ENCODE peak calls at places on chromosomes 13 and 19, in five cellular contexts. H, S, C, U and W are unnamed samples.

GRCh38 chr13:26895081-26895807 is 134.7 kb upstream of the GPR12 start:
- DNase-seq in U (no peak), S (peak), C (no peak), H (no peak), W (no peak)

GRCh38 chr13:68056816-68057710 is 826.9 kb upstream of the PCDH9 start:
- DNase-seq in S (peak), H (peak), C (peak), U (no peak), W (peak)

GRCh38 chr13:38921081-38921480 is 69.5 kb downstream of the STOML3 start:
- DNase-seq in U (no peak), C (no peak), H (no peak), S (no peak), W (no peak)

GRCh38 chr13:48873598-48873997 is 102.1 kb upstream of the FNDC3A start:
- DNase-seq in S (peak), C (no peak), U (peak), H (no peak), W (no peak)

GRCh38 chr13:74200081-74200480 is 65.9 kb upstream of the KLF12 start:
- DNase-seq in S (peak), C (no peak), U (no peak), H (peak), W (no peak)

GRCh38 chr13:94154362-94154761 is 325.1 kb downstream of the DCT start:
- DNase-seq in S (no peak), H (no peak), U (no peak), C (no peak), W (peak)

GRCh38 chr13:35714096-35714495 is 237.6 kb upstream of the MAB21L1 start:
- DNase-seq in C (no peak), U (no peak), H (no peak), S (no peak), W (no peak)

GRCh38 chr19:30158067-30158892 is 213.9 kb upstream of the ZNF536 start:
- DNase-seq in S (no peak), C (no peak), U (no peak), H (no peak), W (no peak)

GRCh38 chr19:16877581-16877980 is 11.2 kb upstream of the F2RL3 start:
- DNase-seq in U (no peak), C (no peak), H (no peak), S (no peak), W (no peak)

GRCh38 chr13:45402641-45403040 is 15.5 kb downstream of the SLC25A30 start:
- DNase-seq in C (no peak), S (no peak), U (no peak), H (no peak), W (no peak)

GRCh38 chr19:39917561-39918182 is 16.8 kb downstream of the FCGBP start:
- DNase-seq in S (no peak), H (no peak), C (no peak), U (no peak), W (no peak)

GRCh38 chr13:80695841-80696240 is 354.9 kb upstream of the SPRY2 start:
- DNase-seq in S (no peak), U (no peak), C (no peak), H (no peak), W (no peak)

GRCh38 chr13:34458756-34459462 is 483.2 kb upstream of the NBEA start:
- DNase-seq in C (no peak), S (no peak), H (no peak), U (no peak), W (no peak)

GRCh38 chr19:821976-822773 is 420 bp upstream of the PLPPR3 start:
- DNase-seq in H (no peak), S (no peak), C (no peak), U (no peak), W (no peak)

GRCh38 chr13:86591862-86592261 is 792.6 kb upstream of the SLITRK6 start:
- DNase-seq in U (no peak), S (peak), C (no peak), H (no peak), W (no peak)

GRCh38 chr19:1420590-1420989 is 13.2 kb downstream of the DAZAP1 start:
- DNase-seq in S (no peak), H (no peak), U (no peak), C (no peak), W (no peak)

GRCh38 chr13:113369189-113369588 is 5.3 kb upstream of the GRTP1 start:
- DNase-seq in S (no peak), C (no peak), U (no peak), H (no peak), W (no peak)

GRCh38 chr19:53864308-53864836 is 3.3 kb upstream of the MYADM start:
- DNase-seq in U (no peak), S (no peak), C (no peak), H (no peak), W (no peak)

GRCh38 chr19:34676697-34677385 is at the start of gene SCGB2B2:
- DNase-seq in U (no peak), S (peak), H (no peak), C (no peak), W (peak)

GRCh38 chr13:20359335-20359734 is 127.2 kb upstream of the GJB6 start:
- DNase-seq in H (peak), C (no peak), S (peak), U (peak), W (peak)

GRCh38 chr19:45075215-45076028 is 856 bp downstream of the ZNF296 start:
- DNase-seq in C (peak), U (no peak), H (no peak), S (no peak), W (no peak)

GRCh38 chr13:103371271-103371670 is 305.1 kb upstream of the SLC10A2 start:
- DNase-seq in S (no peak), C (no peak), H (peak), U (no peak), W (no peak)

GRCh38 chr19:33355535-33355934 is 18.0 kb upstream of the CEBPG start:
- DNase-seq in S (no peak), H (no peak), C (no peak), U (no peak), W (no peak)

GRCh38 chr19:20038358-20039202 is 725 bp downstream of the ZNF682 start:
- DNase-seq in C (no peak), S (no peak), H (no peak), U (no peak), W (no peak)

GRCh38 chr19:33868821-33869412 is 72.2 kb downstream of the KCTD15 start:
- DNase-seq in S (no peak), H (no peak), U (no peak), C (no peak), W (no peak)

GRCh38 chr13:28459911-28460310 is 35.0 kb downstream of the FLT1 start:
- DNase-seq in C (no peak), U (no peak), H (no peak), S (no peak), W (no peak)

GRCh38 chr13:29704648-29705047 is 109.2 kb upstream of the SLC7A1 start:
- DNase-seq in S (no peak), C (no peak), H (no peak), U (no peak), W (no peak)

GRCh38 chr19:2332341-2333026 is 4.0 kb downstream of the SPPL2B start:
- DNase-seq in U (no peak), H (no peak), S (no peak), C (peak), W (no peak)

GRCh38 chr19:56314018-56314583 is 538 bp downstream of the ZSCAN5A start:
- DNase-seq in H (no peak), S (peak), C (no peak), U (no peak), W (no peak)

GRCh38 chr19:7597689-7598088 is 2.0 kb downstream of the CAMSAP3 start:
- DNase-seq in S (no peak), H (no peak), C (no peak), U (no peak), W (no peak)

GRCh38 chr19:6801397-6802086 is 29.0 kb downstream of the VAV1 start:
- DNase-seq in U (no peak), H (no peak), C (peak), S (no peak), W (no peak)

GRCh38 chr19:4715529-4716221 is 8.0 kb downstream of the DPP9 start:
- DNase-seq in C (no peak), U (no peak), H (no peak), S (no peak), W (no peak)

GRCh38 chr13:78121459-78122348 is 203.1 kb upstream of the EDNRB start:
- DNase-seq in S (peak), H (peak), C (peak), U (peak), W (no peak)

GRCh38 chr13:106534844-106535551 is 464 bp downstream of the EFNB2 start:
- DNase-seq in C (no peak), U (no peak), S (no peak), H (no peak), W (no peak)

GRCh38 chr19:12544401-12544876 is 6.8 kb downstream of the ZNF564 start:
- DNase-seq in S (no peak), C (no peak), U (no peak), H (no peak), W (no peak)

GRCh38 chr19:29483944-29484581 is 41.7 kb upstream of the VSTM2B start:
- DNase-seq in H (no peak), S (no peak), C (no peak), U (no peak), W (no peak)

GRCh38 chr13:38767506-38768265 is 80.8 kb downstream of the FREM2 start:
- DNase-seq in H (no peak), S (no peak), C (no peak), U (no peak), W (no peak)